ENCODE peak calls at places on chromosomes 3 and 15, in eight cellular contexts. One of them, this sample, is unnamed.

GRCh38 chr3:143847787-143848631 is at the start of gene SLC9A9:
- DNase-seq in kidney: peak
- DNase-seq in mucosa of descending colon: no peak
- DNase-seq in BE2C: peak
- DNase-seq in right lobe of liver: no peak
- DNase-seq in adrenal gland: peak
- DNase-seq in testis: peak
- DNase-seq in fibroblast of the aortic adventitia: peak
- DNase-seq in this sample: peak

GRCh38 chr3:127588675-127589577 is 1.6 kb downstream of the TPRA1 start:
- DNase-seq in BE2C: no peak
- DNase-seq in fibroblast of the aortic adventitia: peak
- DNase-seq in mucosa of descending colon: no peak
- DNase-seq in testis: peak
- DNase-seq in adrenal gland: no peak
- DNase-seq in kidney: no peak
- DNase-seq in right lobe of liver: no peak
- DNase-seq in this sample: no peak

GRCh38 chr3:23099677-23100076 is 103.5 kb upstream of the UBE2E2 start:
- DNase-seq in fibroblast of the aortic adventitia: no peak
- DNase-seq in mucosa of descending colon: no peak
- DNase-seq in testis: no peak
- DNase-seq in adrenal gland: no peak
- DNase-seq in kidney: no peak
- DNase-seq in BE2C: no peak
- DNase-seq in right lobe of liver: no peak
- DNase-seq in this sample: no peak

GRCh38 chr15:79406191-79406590 is 25.9 kb upstream of the MINAR1 start:
- DNase-seq in kidney: no peak
- DNase-seq in mucosa of descending colon: no peak
- DNase-seq in right lobe of liver: no peak
- DNase-seq in adrenal gland: no peak
- DNase-seq in testis: no peak
- DNase-seq in fibroblast of the aortic adventitia: no peak
- DNase-seq in BE2C: no peak
- DNase-seq in this sample: no peak

GRCh38 chr3:87270908-87271727 is 5.3 kb downstream of the POU1F1 start:
- DNase-seq in adrenal gland: no peak
- DNase-seq in right lobe of liver: no peak
- DNase-seq in testis: no peak
- DNase-seq in kidney: no peak
- DNase-seq in mucosa of descending colon: no peak
- DNase-seq in fibroblast of the aortic adventitia: no peak
- DNase-seq in BE2C: no peak
- DNase-seq in this sample: no peak

GRCh38 chr15:42121021-42121420 is 26.7 kb upstream of the PLA2G4D start:
- DNase-seq in adrenal gland: no peak
- DNase-seq in kidney: no peak
- DNase-seq in fibroblast of the aortic adventitia: no peak
- DNase-seq in testis: no peak
- DNase-seq in mucosa of descending colon: no peak
- DNase-seq in BE2C: no peak
- DNase-seq in right lobe of liver: no peak
- DNase-seq in this sample: no peak

GRCh38 chr3:79297242-79297641 is 470.6 kb downstream of the ROBO1 start:
- DNase-seq in mucosa of descending colon: no peak
- DNase-seq in BE2C: no peak
- DNase-seq in testis: no peak
- DNase-seq in right lobe of liver: no peak
- DNase-seq in kidney: no peak
- DNase-seq in fibroblast of the aortic adventitia: peak
- DNase-seq in adrenal gland: no peak
- DNase-seq in this sample: no peak

GRCh38 chr15:35691176-35691761 is 145.3 kb upstream of the DPH6 start:
- DNase-seq in mucosa of descending colon: no peak
- DNase-seq in right lobe of liver: no peak
- DNase-seq in adrenal gland: no peak
- DNase-seq in testis: no peak
- DNase-seq in BE2C: no peak
- DNase-seq in kidney: no peak
- DNase-seq in fibroblast of the aortic adventitia: no peak
- DNase-seq in this sample: no peak

GRCh38 chr3:156187146-156187769 is 66.9 kb downstream of the KCNAB1 start:
- DNase-seq in BE2C: no peak
- DNase-seq in fibroblast of the aortic adventitia: peak
- DNase-seq in adrenal gland: no peak
- DNase-seq in right lobe of liver: no peak
- DNase-seq in kidney: no peak
- DNase-seq in testis: no peak
- DNase-seq in mucosa of descending colon: no peak
- DNase-seq in this sample: no peak

GRCh38 chr3:156184156-156184555 is 63.8 kb downstream of the KCNAB1 start:
- DNase-seq in fibroblast of the aortic adventitia: no peak
- DNase-seq in right lobe of liver: no peak
- DNase-seq in adrenal gland: no peak
- DNase-seq in testis: no peak
- DNase-seq in kidney: no peak
- DNase-seq in BE2C: no peak
- DNase-seq in mucosa of descending colon: no peak
- DNase-seq in this sample: no peak

GRCh38 chr3:156180077-156180476 is 59.7 kb downstream of the KCNAB1 start:
- DNase-seq in mucosa of descending colon: no peak
- DNase-seq in right lobe of liver: no peak
- DNase-seq in testis: no peak
- DNase-seq in adrenal gland: no peak
- DNase-seq in kidney: no peak
- DNase-seq in fibroblast of the aortic adventitia: peak
- DNase-seq in BE2C: no peak
- DNase-seq in this sample: no peak

GRCh38 chr3:156181509-156181908 is 61.1 kb downstream of the KCNAB1 start:
- DNase-seq in kidney: no peak
- DNase-seq in testis: no peak
- DNase-seq in right lobe of liver: no peak
- DNase-seq in fibroblast of the aortic adventitia: peak
- DNase-seq in adrenal gland: no peak
- DNase-seq in mucosa of descending colon: no peak
- DNase-seq in BE2C: no peak
- DNase-seq in this sample: no peak

DNA sequence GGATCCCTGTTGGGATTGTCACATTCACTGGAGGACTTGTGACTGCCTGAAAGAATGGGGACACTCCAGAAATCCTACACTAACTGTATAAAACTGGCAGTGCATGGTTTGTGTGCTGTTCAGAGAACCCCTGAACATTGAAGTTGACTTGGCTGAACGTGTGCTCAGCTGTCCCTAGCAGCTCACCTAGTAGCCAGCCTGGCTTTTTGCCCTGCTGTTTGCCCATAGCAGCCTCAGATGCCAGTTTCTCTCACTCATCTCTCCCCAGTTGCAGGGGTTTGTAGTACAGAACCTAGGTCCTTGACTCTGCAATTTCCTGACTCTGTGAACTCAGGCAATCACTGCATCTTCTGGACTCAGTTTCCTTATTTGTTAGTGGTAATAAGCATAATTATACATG is 63.0 kb downstream of the KCNAB1 start:
- DNase-seq in mucosa of descending colon: no peak
- DNase-seq in adrenal gland: no peak
- DNase-seq in kidney: no peak
- DNase-seq in BE2C: no peak
- DNase-seq in right lobe of liver: no peak
- DNase-seq in testis: no peak
- DNase-seq in fibroblast of the aortic adventitia: no peak
- DNase-seq in this sample: no peak
- TF ChIP-seq CTCF in mucosa of descending colon: no peak
- TF ChIP-seq CTCF in adrenal gland: no peak
- TF ChIP-seq CTCF in kidney: no peak
- TF ChIP-seq CTCF in BE2C: no peak
- TF ChIP-seq CTCF in right lobe of liver: no peak
- TF ChIP-seq CTCF in testis: no peak
- TF ChIP-seq CTCF in fibroblast of the aortic adventitia: no peak
- TF ChIP-seq CTCF in this sample: no peak

DNA sequence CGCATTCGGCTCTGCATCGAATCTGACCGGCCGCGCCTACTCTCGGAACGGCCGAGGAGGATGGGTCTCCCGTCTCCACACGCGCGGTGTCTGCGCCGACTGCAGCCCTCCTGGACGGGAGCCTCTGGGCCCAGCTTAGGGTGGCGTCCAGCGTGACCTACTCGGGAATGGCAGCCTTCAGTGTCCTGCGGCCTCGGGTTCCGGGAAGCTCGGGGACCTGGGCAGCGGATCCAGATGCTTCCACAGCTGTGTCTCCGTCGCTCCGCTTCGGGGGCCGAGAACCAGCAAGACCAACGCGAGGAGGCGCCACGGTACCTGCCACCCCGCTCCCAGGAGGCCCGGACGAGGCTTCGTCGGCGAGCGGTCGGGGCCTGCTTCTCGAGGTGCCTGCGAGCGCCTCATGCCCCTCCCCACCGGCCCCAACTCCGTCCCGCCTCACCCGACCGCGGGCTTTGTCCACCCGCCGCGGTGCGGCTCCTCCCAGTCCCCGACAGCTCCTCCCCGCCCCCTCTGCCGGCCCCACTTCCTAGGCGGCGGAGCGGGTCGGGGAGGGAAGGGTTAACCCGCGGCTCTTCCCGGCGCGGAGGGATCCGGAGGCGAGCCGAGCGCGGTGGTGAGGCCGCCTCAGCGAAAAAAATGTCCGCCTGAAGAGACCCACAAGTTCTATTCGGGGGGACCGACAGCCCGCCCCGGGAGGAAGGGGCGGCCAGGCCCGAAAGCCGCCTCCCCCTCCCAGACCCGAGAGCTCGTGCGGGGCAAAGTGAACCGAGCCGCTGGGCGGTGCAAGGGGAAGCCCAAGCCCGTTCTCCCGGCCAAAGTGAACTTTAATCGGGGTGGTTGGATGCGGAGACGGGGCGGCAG is at the start of gene TCF12:
- DNase-seq in kidney: peak
- DNase-seq in mucosa of descending colon: peak
- DNase-seq in BE2C: peak
- DNase-seq in adrenal gland: peak
- DNase-seq in testis: peak
- DNase-seq in right lobe of liver: peak
- DNase-seq in fibroblast of the aortic adventitia: peak
- DNase-seq in this sample: peak
- TF ChIP-seq CTCF in kidney: peak
- TF ChIP-seq CTCF in mucosa of descending colon: peak
- TF ChIP-seq CTCF in BE2C: peak
- TF ChIP-seq CTCF in adrenal gland: peak
- TF ChIP-seq CTCF in testis: peak
- TF ChIP-seq CTCF in right lobe of liver: peak
- TF ChIP-seq CTCF in fibroblast of the aortic adventitia: peak
- TF ChIP-seq CTCF in this sample: no peak

GRCh38 chr15:77097317-77097721 is 26.4 kb upstream of the TSPAN3 start:
- DNase-seq in testis: no peak
- DNase-seq in right lobe of liver: no peak
- DNase-seq in kidney: no peak
- DNase-seq in adrenal gland: peak
- DNase-seq in mucosa of descending colon: no peak
- DNase-seq in fibroblast of the aortic adventitia: no peak
- DNase-seq in BE2C: peak
- DNase-seq in this sample: no peak

GRCh38 chr15:77096541-77096940 is 25.6 kb upstream of the TSPAN3 start:
- DNase-seq in fibroblast of the aortic adventitia: no peak
- DNase-seq in testis: no peak
- DNase-seq in adrenal gland: peak
- DNase-seq in mucosa of descending colon: no peak
- DNase-seq in kidney: no peak
- DNase-seq in BE2C: no peak
- DNase-seq in right lobe of liver: no peak
- DNase-seq in this sample: no peak

GRCh38 chr15:77096131-77096530 is 25.2 kb upstream of the TSPAN3 start:
- DNase-seq in kidney: no peak
- DNase-seq in mucosa of descending colon: no peak
- DNase-seq in fibroblast of the aortic adventitia: no peak
- DNase-seq in adrenal gland: peak
- DNase-seq in BE2C: no peak
- DNase-seq in testis: no peak
- DNase-seq in right lobe of liver: no peak
- DNase-seq in this sample: no peak

GRCh38 chr15:77097921-77098320 is 27.0 kb upstream of the TSPAN3 start:
- DNase-seq in testis: peak
- DNase-seq in adrenal gland: peak
- DNase-seq in kidney: no peak
- DNase-seq in mucosa of descending colon: no peak
- DNase-seq in BE2C: no peak
- DNase-seq in right lobe of liver: no peak
- DNase-seq in fibroblast of the aortic adventitia: no peak
- DNase-seq in this sample: no peak

DNA sequence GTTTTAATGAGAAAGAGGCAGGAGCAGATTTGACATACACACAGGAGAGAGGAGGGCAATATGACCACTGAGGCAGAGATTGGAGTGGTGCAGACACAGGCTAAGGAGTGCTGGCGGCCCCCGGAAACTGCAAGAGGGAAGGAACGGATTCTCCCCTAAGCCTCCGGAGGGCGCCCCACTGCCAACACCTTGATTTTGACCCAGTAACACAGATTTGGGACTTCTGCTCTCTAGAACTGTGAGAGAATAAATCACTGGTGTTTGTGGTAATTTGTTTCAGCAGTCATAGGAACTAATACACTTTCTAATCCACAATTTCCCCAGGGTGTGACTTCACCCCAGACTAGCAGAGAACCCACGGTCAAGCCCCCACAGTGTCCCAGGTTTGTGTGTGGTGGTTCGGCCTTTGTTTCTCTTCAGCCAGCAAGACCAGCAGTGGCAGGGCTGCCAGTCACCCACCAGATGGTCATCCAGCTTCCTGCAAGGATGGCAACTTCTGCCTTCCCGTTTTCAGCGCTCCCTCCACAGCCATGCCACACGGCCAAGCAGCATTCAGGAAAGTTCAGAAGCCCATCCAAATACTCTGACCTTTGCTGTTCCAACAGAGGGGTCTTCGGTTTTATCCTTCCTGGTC is 23.6 kb upstream of the TSPAN3 start:
- DNase-seq in fibroblast of the aortic adventitia: no peak
- DNase-seq in kidney: no peak
- DNase-seq in adrenal gland: peak
- DNase-seq in testis: no peak
- DNase-seq in mucosa of descending colon: no peak
- DNase-seq in BE2C: peak
- DNase-seq in right lobe of liver: no peak
- DNase-seq in this sample: no peak
- TF ChIP-seq CTCF in fibroblast of the aortic adventitia: peak
- TF ChIP-seq CTCF in kidney: no peak
- TF ChIP-seq CTCF in adrenal gland: no peak
- TF ChIP-seq CTCF in testis: no peak
- TF ChIP-seq CTCF in mucosa of descending colon: no peak
- TF ChIP-seq CTCF in BE2C: peak
- TF ChIP-seq CTCF in right lobe of liver: no peak
- TF ChIP-seq CTCF in this sample: no peak

GRCh38 chr15:69590932-69591524 is 138.4 kb downstream of the RPLP1 start:
- DNase-seq in fibroblast of the aortic adventitia: no peak
- DNase-seq in kidney: no peak
- DNase-seq in mucosa of descending colon: no peak
- DNase-seq in BE2C: no peak
- DNase-seq in adrenal gland: no peak
- DNase-seq in right lobe of liver: no peak
- DNase-seq in testis: no peak
- DNase-seq in this sample: no peak

GRCh38 chr15:69593488-69593887 is 140.9 kb downstream of the RPLP1 start:
- DNase-seq in kidney: no peak
- DNase-seq in testis: no peak
- DNase-seq in fibroblast of the aortic adventitia: no peak
- DNase-seq in right lobe of liver: no peak
- DNase-seq in adrenal gland: no peak
- DNase-seq in mucosa of descending colon: no peak
- DNase-seq in BE2C: no peak
- DNase-seq in this sample: no peak

GRCh38 chr15:69591905-69592508 is 139.4 kb downstream of the RPLP1 start:
- DNase-seq in testis: no peak
- DNase-seq in BE2C: no peak
- DNase-seq in adrenal gland: no peak
- DNase-seq in fibroblast of the aortic adventitia: no peak
- DNase-seq in kidney: no peak
- DNase-seq in right lobe of liver: no peak
- DNase-seq in mucosa of descending colon: no peak
- DNase-seq in this sample: no peak

GRCh38 chr15:69593981-69594966 is 141.7 kb downstream of the RPLP1 start:
- DNase-seq in kidney: no peak
- DNase-seq in testis: peak
- DNase-seq in fibroblast of the aortic adventitia: peak
- DNase-seq in BE2C: no peak
- DNase-seq in right lobe of liver: peak
- DNase-seq in adrenal gland: peak
- DNase-seq in mucosa of descending colon: peak
- DNase-seq in this sample: no peak

GRCh38 chr15:69592954-69593353 is 140.3 kb downstream of the RPLP1 start:
- DNase-seq in BE2C: no peak
- DNase-seq in right lobe of liver: no peak
- DNase-seq in adrenal gland: no peak
- DNase-seq in mucosa of descending colon: no peak
- DNase-seq in kidney: no peak
- DNase-seq in fibroblast of the aortic adventitia: no peak
- DNase-seq in testis: peak
- DNase-seq in this sample: no peak
- TF ChIP-seq CTCF in BE2C: peak
- TF ChIP-seq CTCF in right lobe of liver: no peak
- TF ChIP-seq CTCF in adrenal gland: no peak
- TF ChIP-seq CTCF in mucosa of descending colon: no peak
- TF ChIP-seq CTCF in kidney: no peak
- TF ChIP-seq CTCF in fibroblast of the aortic adventitia: no peak
- TF ChIP-seq CTCF in testis: no peak
- TF ChIP-seq CTCF in this sample: no peak